ENCODE peak calls at places on chromosomes 7 and 10, in seven cellular contexts. W, A, L, T, E, Q and B are unnamed samples.

GRCh38 chr10:16809074-16809718 is 8.0 kb downstream of the RSU1 start:
- DNase-seq in W (peak; percentile 23), A (peak; percentile 38), L (peak; percentile 68), T (peak; percentile 33), E (no peak), Q (peak; percentile 31), B (no peak)

GRCh38 chr7:47819054-47819920 is 129.0 kb downstream of the PKD1L1 start:
- DNase-seq in W (peak; percentile 56), A (peak; percentile 72), L (peak; percentile 86), T (peak; percentile 83), E (no peak), Q (peak; percentile 34), B (peak; percentile 91)

GRCh38 chr10:80104066-80104926 is 25.8 kb downstream of the TMEM254 start:
- DNase-seq in W (peak; percentile 29), A (no peak), L (peak; percentile 89), T (peak; percentile 59), E (peak; percentile 83), Q (no peak), B (peak; percentile 87)

GRCh38 chr10:101005361-101005760 is 5.8 kb downstream of the LZTS2 start:
- DNase-seq in W (no peak), A (no peak), L (no peak), T (no peak), E (no peak), Q (no peak), B (no peak)

GRCh38 chr10:51007781-51008180 is 66.5 kb upstream of the PRKG1 start:
- DNase-seq in W (no peak), A (no peak), L (peak; percentile 45), T (no peak), E (no peak), Q (no peak), B (peak; percentile 80)

GRCh38 chr10:100446130-100446761 is 16.6 kb upstream of the WNT8B start:
- DNase-seq in W (no peak), A (no peak), L (no peak), T (no peak), E (no peak), Q (no peak), B (no peak)

GRCh38 chr10:21625623-21626229 is 91.7 kb downstream of the MLLT10 start:
- DNase-seq in W (no peak), A (no peak), L (no peak), T (no peak), E (no peak), Q (no peak), B (no peak)

GRCh38 chr7:105137898-105138297 is 123.9 kb downstream of the KMT2E start:
- DNase-seq in W (no peak), A (no peak), L (no peak), T (no peak), E (no peak), Q (no peak), B (no peak)

GRCh38 chr10:129288940-129289468 is 178.0 kb upstream of the MGMT start:
- DNase-seq in W (no peak), A (no peak), L (peak; percentile 85), T (no peak), E (no peak), Q (no peak), B (no peak)

GRCh38 chr7:50197547-50197946 is 104.5 kb upstream of the ZPBP start:
- DNase-seq in W (no peak), A (no peak), L (no peak), T (no peak), E (no peak), Q (peak; percentile 68), B (no peak)

GRCh38 chr7:22082886-22083710 is 137.4 kb upstream of the CDCA7L start:
- DNase-seq in W (peak; percentile 87), A (peak; percentile 88), L (peak; percentile 85), T (peak; percentile 79), E (peak; percentile 19), Q (peak; percentile 53), B (peak; percentile 94)

GRCh38 chr10:33735463-33735862 is 401.0 kb upstream of the NRP1 start:
- DNase-seq in W (no peak), A (no peak), L (no peak), T (no peak), E (peak; percentile 4), Q (no peak), B (no peak)

GRCh38 chr10:98433881-98434732 is 12.6 kb downstream of the HPS1 start:
- DNase-seq in W (no peak), A (no peak), L (no peak), T (peak; percentile 67), E (no peak), Q (no peak), B (peak; percentile 69)

GRCh38 chr7:2087744-2088143 is 145.0 kb downstream of the MAD1L1 start:
- DNase-seq in W (no peak), A (no peak), L (no peak), T (no peak), E (no peak), Q (no peak), B (no peak)

GRCh38 chr7:31003721-31004120 is 40.0 kb downstream of the GHRHR start:
- DNase-seq in W (no peak), A (no peak), L (no peak), T (no peak), E (no peak), Q (no peak), B (no peak)

GRCh38 chr10:74988787-74989574 is 122.5 kb upstream of the SAMD8 start:
- DNase-seq in W (no peak), A (no peak), L (no peak), T (no peak), E (no peak), Q (no peak), B (no peak)

GRCh38 chr10:79608505-79609375 is 2.0 kb upstream of the SFTPA1 start:
- DNase-seq in W (no peak), A (no peak), L (peak; percentile 38), T (peak; percentile 1), E (no peak), Q (peak; percentile 24), B (peak; percentile 54)

GRCh38 chr10:116723428-116724281 is 18.7 kb downstream of the HSPA12A start:
- DNase-seq in W (no peak), A (no peak), L (no peak), T (no peak), E (no peak), Q (no peak), B (no peak)

GRCh38 chr7:148306759-148307158 is 283.8 kb upstream of the C7orf33 start:
- DNase-seq in W (no peak), A (no peak), L (no peak), T (no peak), E (no peak), Q (no peak), B (no peak)

GRCh38 chr10:95237376-95238170 is 43.5 kb downstream of the ACSM6 start:
- DNase-seq in W (no peak), A (no peak), L (no peak), T (peak; percentile 39), E (no peak), Q (no peak), B (peak; percentile 34)

GRCh38 chr7:48173983-48174382 is 2.7 kb downstream of the ABCA13 start:
- DNase-seq in W (no peak), A (no peak), L (no peak), T (peak; percentile 83), E (no peak), Q (no peak), B (peak; percentile 24)

DNA sequence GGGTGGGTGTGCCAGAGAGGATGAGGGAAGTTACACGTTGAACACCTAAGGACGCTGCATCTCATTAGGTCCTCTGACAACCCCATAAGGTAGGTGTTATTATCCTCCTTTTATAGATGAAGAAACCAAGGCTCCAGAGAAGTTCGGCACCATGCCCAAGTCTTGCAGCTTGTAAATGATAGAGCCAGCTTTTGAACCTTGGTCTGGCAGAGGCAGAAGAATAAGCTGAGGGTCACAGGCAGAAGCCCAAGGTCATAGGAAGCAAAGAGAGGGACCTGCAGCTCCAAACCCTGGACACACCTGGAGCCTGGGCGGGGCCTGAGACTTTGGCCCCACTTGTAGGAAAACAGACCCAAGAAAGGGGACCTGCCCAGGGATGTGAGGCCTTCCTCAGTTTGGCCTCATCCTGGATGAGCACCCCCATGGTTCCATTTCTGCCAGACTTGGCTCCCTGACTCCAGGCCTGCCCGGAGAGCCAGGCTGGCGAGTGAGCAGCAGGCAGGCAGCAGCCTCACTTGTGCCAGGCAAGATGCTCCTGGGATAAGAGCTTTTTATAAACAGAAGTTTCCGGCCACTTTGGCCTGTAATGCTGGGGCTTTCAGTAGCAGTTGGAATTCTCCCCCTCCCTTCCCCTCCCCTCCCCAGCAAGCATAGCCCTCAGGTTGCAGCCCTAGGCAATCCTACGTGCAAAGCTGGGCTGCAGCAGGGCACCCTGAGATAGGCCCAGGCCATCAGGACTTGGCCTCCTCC is 2.4 kb downstream of the KCNH2 start:
- DNase-seq in W (no peak), A (no peak), L (no peak), T (no peak), E (no peak), Q (no peak), B (no peak)
- H3K4me3 ChIP-seq in W (no peak overlapping the region), A (peak overlapping the region; percentile 63), L (peak overlapping the region; percentile 82), T (no peak overlapping the region), E (no peak overlapping the region), Q (peak overlapping the region; percentile 75), B (no peak overlapping the region)

GRCh38 chr10:106175760-106176377 is 988.6 kb downstream of the SORCS1 start:
- DNase-seq in W (no peak), A (no peak), L (peak; percentile 49), T (peak; percentile 38), E (no peak), Q (no peak), B (peak; percentile 54)
- TF ChIP-seq CTCF in W (peak; percentile 11), A (peak; percentile 9), L (peak; percentile 54), T (peak; percentile 59), E (peak; percentile 49), Q (peak; percentile 50), B (peak; percentile 46)

DNA sequence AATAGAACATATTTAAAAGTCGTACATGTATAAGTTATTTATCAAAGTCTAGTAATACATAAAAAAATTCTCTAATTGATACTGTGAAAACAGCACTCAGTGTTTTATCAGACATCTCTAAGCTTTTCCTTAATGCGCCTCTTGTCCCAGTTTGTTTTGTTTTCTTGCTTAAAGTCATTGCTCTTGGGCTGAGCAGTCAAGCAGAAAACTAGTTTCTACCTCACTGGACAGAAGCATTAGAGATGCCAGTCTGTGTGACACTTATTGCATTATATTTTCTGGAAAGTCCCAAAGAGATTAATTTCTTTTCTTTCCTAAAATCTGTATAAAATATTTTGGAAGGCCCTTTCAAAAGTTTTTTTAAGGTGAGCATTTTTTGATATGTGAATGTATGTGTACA is 236.2 kb downstream of the PCLO start:
- DNase-seq in W (no peak), A (no peak), L (no peak), T (no peak), E (no peak), Q (no peak), B (no peak)
- H3K4me3 ChIP-seq in W (no peak overlapping the region), A (no peak overlapping the region), L (no peak overlapping the region), T (no peak overlapping the region), E (no peak overlapping the region), Q (no peak overlapping the region), B (no peak overlapping the region)

GRCh38 chr7:127940365-127941160 is 90.7 kb downstream of the LRRC4 start:
- DNase-seq in W (no peak), A (no peak), L (peak; percentile 43), T (no peak), E (no peak), Q (no peak), B (peak; percentile 51)

GRCh38 chr7:127937066-127937680 is 94.1 kb downstream of the LRRC4 start:
- DNase-seq in W (no peak), A (no peak), L (no peak), T (no peak), E (no peak), Q (no peak), B (no peak)

GRCh38 chr7:127935847-127936376 is 95.3 kb downstream of the LRRC4 start:
- DNase-seq in W (no peak), A (no peak), L (no peak), T (no peak), E (no peak), Q (no peak), B (no peak)

GRCh38 chr7:127941471-127941870 is 89.8 kb downstream of the LRRC4 start:
- DNase-seq in W (no peak), A (no peak), L (no peak), T (no peak), E (no peak), Q (no peak), B (no peak)

GRCh38 chr7:127938588-127938987 is 92.6 kb downstream of the LRRC4 start:
- DNase-seq in W (no peak), A (no peak), L (peak; percentile 65), T (peak; percentile 75), E (peak; percentile 58), Q (no peak), B (peak; percentile 90)
- TF ChIP-seq CTCF in W (no peak), A (no peak), L (no peak), T (no peak), E (no peak), Q (no peak), B (no peak)